ENCODE peak calls at places on chromosomes 11 and 22, in ten cellular contexts. P is HFF-Myc; N is tibial artery; C is GM13977; O is substantia nigra; M is stimulated activated CD8-positive, alpha-beta memory T cell treated with anti-CD3 and anti-CD28 coated beads, Interleukin-15, amount 100 ng/mL, for 1 hour; B is Calu3; L is astrocyte; S is pulmonary artery endothelial cell; W is RPMI8226. G is an unnamed sample.

GRCh38 chr11:104918113-104918824 is 20.0 kb upstream of the CASP12 start:
- DNase-seq in C (peak), P (no peak), B (no peak), S (peak), L (peak), O (no peak), W (peak), M (no peak), N (no peak), G (no peak)

GRCh38 chr11:1233351-1234053 is 10.6 kb downstream of the MUC5B start:
- DNase-seq in C (no peak), L (no peak), O (no peak), S (no peak), W (no peak), B (peak), P (no peak), M (no peak), N (no peak), G (no peak)

GRCh38 chr11:2088746-2089535 is 50.2 kb downstream of the IGF2 start:
- DNase-seq in L (no peak), S (no peak), M (no peak), N (no peak), C (no peak), O (no peak), B (no peak), W (no peak), P (no peak), G (no peak)

GRCh38 chr22:45632791-45633515 is 38.7 kb upstream of the ATXN10 start:
- DNase-seq in L (peak), O (no peak), M (no peak), P (no peak), B (peak), S (no peak), C (no peak), W (no peak), N (no peak), G (no peak)

GRCh38 chr11:66842501-66842895 is 743 bp upstream of the RCE1 start:
- DNase-seq in P (no peak), W (no peak), L (no peak), M (no peak), B (no peak), S (no peak), O (no peak), N (no peak), C (peak), G (no peak)

GRCh38 chr11:57323503-57324153 is 1.1 kb downstream of the TNKS1BP1 start:
- DNase-seq in L (peak), M (no peak), S (no peak), O (no peak), P (no peak), N (no peak), B (no peak), C (no peak), W (no peak), G (no peak)

GRCh38 chr22:35605787-35606492 is 11.2 kb downstream of the MB start:
- DNase-seq in L (no peak), W (no peak), O (no peak), N (no peak), M (no peak), B (no peak), C (no peak), S (no peak), P (no peak), G (no peak)

GRCh38 chr11:114606003-114606801 is 10.6 kb upstream of the NXPE4 start:
- DNase-seq in L (no peak), C (no peak), N (no peak), B (no peak), O (no peak), M (no peak), W (no peak), P (no peak), S (no peak), G (no peak)

GRCh38 chr11:106222626-106223025 is 145.2 kb downstream of the AASDHPPT start:
- DNase-seq in C (no peak), W (no peak), N (no peak), O (no peak), L (peak), M (no peak), P (no peak), B (no peak), S (no peak), G (no peak)

GRCh38 chr11:47433157-47433556 is 6.9 kb upstream of the PSMC3 start:
- DNase-seq in L (peak), W (no peak), P (no peak), C (no peak), B (no peak), M (no peak), O (no peak), S (no peak), N (no peak), G (no peak)

GRCh38 chr11:19987243-19987870 is 172.9 kb downstream of the DBX1 start:
- DNase-seq in O (no peak), C (no peak), S (no peak), P (no peak), M (no peak), B (no peak), L (peak), N (no peak), W (no peak), G (no peak)

GRCh38 chr11:38530226-38530625 is 1932.2 kb upstream of the RAG2 start:
- DNase-seq in N (no peak), C (no peak), L (peak), M (no peak), B (no peak), S (no peak), W (no peak), P (no peak), O (no peak), G (no peak)

GRCh38 chr22:24503137-24503850 is 8.2 kb downstream of the UPB1 start:
- DNase-seq in S (peak), P (no peak), B (peak), N (peak), C (peak), O (no peak), M (peak), W (peak), L (no peak), G (no peak)

GRCh38 chr11:47394322-47395224 is 13.8 kb upstream of the SLC39A13 start:
- DNase-seq in N (peak), P (no peak), B (no peak), S (peak), L (no peak), C (peak), M (no peak), O (no peak), W (peak), G (no peak)

GRCh38 chr22:33962409-33962808 is 42.1 kb upstream of the LARGE1 start:
- DNase-seq in S (no peak), B (no peak), M (no peak), C (no peak), N (no peak), P (no peak), W (no peak), O (no peak), L (no peak), G (no peak)

GRCh38 chr22:46993626-46994025 is 231.2 kb downstream of the TBC1D22A start:
- DNase-seq in N (no peak), O (no peak), C (no peak), S (no peak), M (no peak), W (no peak), L (no peak), P (no peak), B (no peak), G (no peak)

GRCh38 chr11:120517390-120518315 is 6.1 kb downstream of the GRIK4 start:
- DNase-seq in S (no peak), L (peak), N (no peak), W (no peak), O (no peak), B (peak), M (no peak), P (no peak), C (no peak), G (no peak)

GRCh38 chr11:105553015-105553414 is 56.9 kb upstream of the GRIA4 start:
- DNase-seq in L (peak), P (peak), B (no peak), M (no peak), N (no peak), S (no peak), O (no peak), C (no peak), W (no peak), G (no peak)

GRCh38 chr11:76765863-76766350 is 17.2 kb upstream of the TSKU start:
- DNase-seq in L (no peak), C (no peak), O (no peak), N (no peak), S (no peak), W (no peak), P (no peak), M (no peak), B (no peak), G (no peak)

GRCh38 chr22:48318173-48318572 is 1509.5 kb downstream of the BRD1 start:
- DNase-seq in O (no peak), S (no peak), M (no peak), L (no peak), C (no peak), P (no peak), N (no peak), W (no peak), B (no peak), G (no peak)

GRCh38 chr22:20027966-20028854 is 7.3 kb downstream of the TANGO2 start:
- DNase-seq in B (peak), L (no peak), C (no peak), P (no peak), O (no peak), S (no peak), W (peak), N (no peak), M (no peak), G (no peak)

GRCh38 chr11:97742717-97743116 is 1278.0 kb upstream of the CNTN5 start:
- DNase-seq in L (no peak), M (no peak), S (no peak), P (no peak), O (no peak), B (no peak), C (no peak), N (no peak), W (no peak), G (no peak)

GRCh38 chr11:70699294-70700221 is 301.2 kb downstream of the CTTN start:
- DNase-seq in S (no peak), B (no peak), N (no peak), M (no peak), L (no peak), O (no peak), C (no peak), P (no peak), W (peak), G (no peak)

GRCh38 chr22:45720875-45721378 is 49.3 kb downstream of the ATXN10 start:
- DNase-seq in W (no peak), C (no peak), B (no peak), L (peak), P (no peak), M (no peak), N (no peak), S (no peak), O (no peak), G (no peak)

GRCh38 chr22:17970205-17970708 is 54.1 kb downstream of the MICAL3 start:
- DNase-seq in P (no peak), S (no peak), C (no peak), M (no peak), O (no peak), N (no peak), L (peak), W (no peak), B (no peak), G (no peak)

GRCh38 chr11:100761806-100762205 is 74.7 kb downstream of the ARHGAP42 start:
- DNase-seq in L (no peak), W (no peak), C (no peak), N (no peak), M (no peak), P (no peak), O (no peak), B (no peak), S (no peak), G (no peak)

GRCh38 chr11:123209591-123209990 is 14.5 kb upstream of the CLMP start:
- DNase-seq in B (no peak), M (no peak), C (peak), L (no peak), W (no peak), O (no peak), P (no peak), N (no peak), S (no peak), G (no peak)

GRCh38 chr11:80694385-80694784 is 1253.6 kb upstream of the TENM4 start:
- DNase-seq in P (no peak), S (no peak), N (no peak), O (no peak), L (no peak), B (no peak), W (no peak), M (no peak), C (no peak), G (no peak)

GRCh38 chr11:88164806-88165205 is 10.4 kb downstream of the RAB38 start:
- DNase-seq in L (no peak), M (no peak), W (no peak), S (no peak), B (no peak), C (no peak), O (no peak), N (no peak), P (no peak), G (no peak)

GRCh38 chr11:107076832-107077231 is 58.6 kb upstream of the GUCY1A2 start:
- DNase-seq in N (no peak), C (no peak), O (no peak), S (no peak), L (peak), P (no peak), W (no peak), M (no peak), B (no peak), G (no peak)

GRCh38 chr11:109735139-109735538 is 313.1 kb downstream of the C11orf87 start:
- DNase-seq in L (no peak), N (no peak), B (no peak), C (no peak), M (no peak), S (no peak), W (no peak), O (no peak), P (no peak), G (no peak)

GRCh38 chr11:57480409-57481137 is 20.2 kb downstream of the RTN4RL2 start:
- DNase-seq in S (no peak), N (peak), C (peak), O (no peak), B (peak), L (no peak), P (no peak), M (peak), W (peak), G (peak)

GRCh38 chr11:61542024-61542461 is 33.5 kb downstream of the LRRC10B start:
- DNase-seq in C (no peak), N (no peak), S (no peak), O (no peak), P (no peak), L (no peak), B (no peak), W (no peak), M (no peak), G (peak)

GRCh38 chr11:110989734-110990133 is 255.8 kb upstream of the POU2AF2 start:
- DNase-seq in L (peak), O (no peak), M (no peak), N (peak), C (no peak), B (no peak), P (no peak), W (no peak), S (no peak), G (no peak)

GRCh38 chr11:65500262-65501004 is 1.6 kb downstream of the MALAT1 start:
- DNase-seq in O (peak), W (peak), P (peak), C (no peak), S (no peak), L (peak), N (peak), B (no peak), M (no peak), G (no peak)